ENCODE peak calls at places on chromosome 1, in nine cellular contexts. One of them, this sample, is unnamed.

GRCh38 chr1:225866981-225867380 is 15.2 kb downstream of the TMEM63A start:
- DNase-seq in neural progenitor cell: no peak
- DNase-seq in PC-3: no peak
- DNase-seq in MM.1S: no peak
- DNase-seq in astrocyte: no peak
- DNase-seq in fibroblast of lung: no peak
- DNase-seq in GM12878: no peak
- DNase-seq in K562: no peak
- DNase-seq in H9: no peak
- DNase-seq in this sample: no peak

GRCh38 chr1:31705080-31705866 is 1.5 kb upstream of the COL16A1 start:
- DNase-seq in neural progenitor cell: peak
- DNase-seq in PC-3: peak
- DNase-seq in MM.1S: peak
- DNase-seq in astrocyte: peak
- DNase-seq in fibroblast of lung: peak
- DNase-seq in GM12878: no peak
- DNase-seq in K562: peak
- DNase-seq in H9: peak
- DNase-seq in this sample: peak

GRCh38 chr1:173802961-173803360 is 21.5 kb upstream of the DARS2 start:
- DNase-seq in neural progenitor cell: no peak
- DNase-seq in PC-3: no peak
- DNase-seq in MM.1S: no peak
- DNase-seq in astrocyte: no peak
- DNase-seq in fibroblast of lung: no peak
- DNase-seq in GM12878: no peak
- DNase-seq in K562: no peak
- DNase-seq in H9: no peak
- DNase-seq in this sample: no peak

GRCh38 chr1:46719689-46720088 is 775 bp upstream of the EFCAB14 start:
- DNase-seq in neural progenitor cell: no peak
- DNase-seq in PC-3: peak
- DNase-seq in MM.1S: no peak
- DNase-seq in astrocyte: no peak
- DNase-seq in fibroblast of lung: no peak
- DNase-seq in GM12878: no peak
- DNase-seq in K562: peak
- DNase-seq in H9: peak
- DNase-seq in this sample: no peak

GRCh38 chr1:164801246-164801731 is 242.3 kb downstream of the PBX1 start:
- DNase-seq in neural progenitor cell: no peak
- DNase-seq in PC-3: no peak
- DNase-seq in MM.1S: no peak
- DNase-seq in astrocyte: no peak
- DNase-seq in fibroblast of lung: no peak
- DNase-seq in GM12878: no peak
- DNase-seq in K562: no peak
- DNase-seq in H9: no peak
- DNase-seq in this sample: no peak

GRCh38 chr1:55887103-55887712 is 672.0 kb upstream of the USP24 start:
- DNase-seq in neural progenitor cell: no peak
- DNase-seq in PC-3: no peak
- DNase-seq in MM.1S: no peak
- DNase-seq in astrocyte: no peak
- DNase-seq in fibroblast of lung: no peak
- DNase-seq in GM12878: no peak
- DNase-seq in K562: no peak
- DNase-seq in H9: no peak
- DNase-seq in this sample: no peak

GRCh38 chr1:203306970-203307541 is 1.7 kb downstream of the BTG2 start:
- DNase-seq in neural progenitor cell: peak
- DNase-seq in PC-3: no peak
- DNase-seq in MM.1S: peak
- DNase-seq in astrocyte: peak
- DNase-seq in fibroblast of lung: peak
- DNase-seq in GM12878: no peak
- DNase-seq in K562: no peak
- DNase-seq in H9: no peak
- DNase-seq in this sample: no peak

GRCh38 chr1:236501093-236501492 is 22.7 kb upstream of the LGALS8 start:
- DNase-seq in neural progenitor cell: no peak
- DNase-seq in PC-3: no peak
- DNase-seq in MM.1S: no peak
- DNase-seq in astrocyte: no peak
- DNase-seq in fibroblast of lung: no peak
- DNase-seq in GM12878: no peak
- DNase-seq in K562: no peak
- DNase-seq in H9: no peak
- DNase-seq in this sample: no peak

GRCh38 chr1:28415246-28415645 is 45.7 kb downstream of the PHACTR4 start:
- DNase-seq in neural progenitor cell: no peak
- DNase-seq in PC-3: no peak
- DNase-seq in MM.1S: no peak
- DNase-seq in astrocyte: no peak
- DNase-seq in fibroblast of lung: no peak
- DNase-seq in GM12878: no peak
- DNase-seq in K562: no peak
- DNase-seq in H9: no peak
- DNase-seq in this sample: no peak

GRCh38 chr1:23211955-23212354 is 5.3 kb downstream of the HTR1D start:
- DNase-seq in neural progenitor cell: no peak
- DNase-seq in PC-3: peak
- DNase-seq in MM.1S: no peak
- DNase-seq in astrocyte: no peak
- DNase-seq in fibroblast of lung: no peak
- DNase-seq in GM12878: no peak
- DNase-seq in K562: no peak
- DNase-seq in H9: no peak
- DNase-seq in this sample: no peak

GRCh38 chr1:174830019-174830418 is 169.7 kb upstream of the CACYBP start:
- DNase-seq in neural progenitor cell: no peak
- DNase-seq in PC-3: no peak
- DNase-seq in MM.1S: no peak
- DNase-seq in astrocyte: no peak
- DNase-seq in fibroblast of lung: no peak
- DNase-seq in GM12878: no peak
- DNase-seq in K562: no peak
- DNase-seq in H9: no peak
- DNase-seq in this sample: no peak

GRCh38 chr1:230754831-230755230 is 7.6 kb downstream of the CAPN9 start:
- DNase-seq in neural progenitor cell: no peak
- DNase-seq in PC-3: peak
- DNase-seq in MM.1S: no peak
- DNase-seq in astrocyte: peak
- DNase-seq in fibroblast of lung: peak
- DNase-seq in GM12878: no peak
- DNase-seq in K562: no peak
- DNase-seq in H9: no peak
- DNase-seq in this sample: peak

GRCh38 chr1:207034998-207035397 is 2.4 kb upstream of the C1orf116 start:
- DNase-seq in neural progenitor cell: no peak
- DNase-seq in PC-3: peak
- DNase-seq in MM.1S: no peak
- DNase-seq in astrocyte: peak
- DNase-seq in fibroblast of lung: peak
- DNase-seq in GM12878: no peak
- DNase-seq in K562: peak
- DNase-seq in H9: no peak
- DNase-seq in this sample: peak

GRCh38 chr1:115826642-115827041 is 14.3 kb downstream of the NHLH2 start:
- DNase-seq in neural progenitor cell: no peak
- DNase-seq in PC-3: no peak
- DNase-seq in MM.1S: no peak
- DNase-seq in astrocyte: no peak
- DNase-seq in fibroblast of lung: peak
- DNase-seq in GM12878: no peak
- DNase-seq in K562: no peak
- DNase-seq in H9: no peak
- DNase-seq in this sample: no peak

DNA sequence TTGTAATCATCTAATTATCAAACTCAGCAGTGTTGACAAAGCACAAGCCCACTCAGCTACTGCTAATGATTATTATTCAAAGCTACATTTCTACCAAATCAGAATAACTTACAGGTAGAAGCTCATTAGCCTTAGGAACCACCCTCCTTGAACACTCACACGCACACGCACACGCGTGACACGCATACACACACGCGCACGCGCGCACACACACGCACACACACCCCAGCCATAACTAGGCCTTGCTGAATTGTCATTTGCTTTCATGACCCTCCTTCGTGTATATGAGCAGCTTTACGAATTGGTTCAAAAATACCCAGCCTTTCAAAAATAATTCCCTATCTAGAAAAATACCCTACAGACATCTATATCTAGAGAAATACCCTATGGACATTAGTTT is 195.6 kb downstream of the SMYD3 start:
- DNase-seq in neural progenitor cell: no peak
- DNase-seq in PC-3: no peak
- DNase-seq in MM.1S: no peak
- DNase-seq in astrocyte: no peak
- DNase-seq in fibroblast of lung: no peak
- DNase-seq in GM12878: no peak
- DNase-seq in K562: no peak
- DNase-seq in H9: no peak
- DNase-seq in this sample: no peak
- H3K4me2 ChIP-seq in neural progenitor cell: no peak
- H3K4me2 ChIP-seq in PC-3: no peak
- H3K4me2 ChIP-seq in MM.1S: no peak
- H3K4me2 ChIP-seq in astrocyte: no peak
- H3K4me2 ChIP-seq in fibroblast of lung: no peak
- H3K4me2 ChIP-seq in GM12878: no peak
- H3K4me2 ChIP-seq in K562: no peak
- H3K4me2 ChIP-seq in H9: no peak
- H3K4me2 ChIP-seq in this sample: no peak

GRCh38 chr1:108854226-108855019 is 2.5 kb downstream of the AKNAD1 start:
- DNase-seq in neural progenitor cell: no peak
- DNase-seq in PC-3: no peak
- DNase-seq in MM.1S: no peak
- DNase-seq in astrocyte: no peak
- DNase-seq in fibroblast of lung: no peak
- DNase-seq in GM12878: no peak
- DNase-seq in K562: no peak
- DNase-seq in H9: no peak
- DNase-seq in this sample: peak
- H3K9ac ChIP-seq in neural progenitor cell: no peak
- H3K9ac ChIP-seq in PC-3: no peak
- H3K9ac ChIP-seq in MM.1S: no peak
- H3K9ac ChIP-seq in astrocyte: no peak
- H3K9ac ChIP-seq in fibroblast of lung: no peak
- H3K9ac ChIP-seq in GM12878: no peak
- H3K9ac ChIP-seq in K562: no peak
- H3K9ac ChIP-seq in H9: no peak
- H3K9ac ChIP-seq in this sample: no peak

GRCh38 chr1:221717491-221717865 is 24.4 kb downstream of the DUSP10 start:
- DNase-seq in neural progenitor cell: no peak
- DNase-seq in PC-3: no peak
- DNase-seq in MM.1S: no peak
- DNase-seq in astrocyte: no peak
- DNase-seq in fibroblast of lung: no peak
- DNase-seq in GM12878: no peak
- DNase-seq in K562: no peak
- DNase-seq in H9: no peak
- DNase-seq in this sample: no peak
- H3K4me2 ChIP-seq in neural progenitor cell: no peak
- H3K4me2 ChIP-seq in PC-3: no peak
- H3K4me2 ChIP-seq in MM.1S: no peak
- H3K4me2 ChIP-seq in astrocyte: no peak
- H3K4me2 ChIP-seq in fibroblast of lung: no peak
- H3K4me2 ChIP-seq in GM12878: no peak
- H3K4me2 ChIP-seq in K562: no peak
- H3K4me2 ChIP-seq in H9: no peak
- H3K4me2 ChIP-seq in this sample: no peak

GRCh38 chr1:176338897-176339296 is 124.1 kb upstream of the PAPPA2 start:
- DNase-seq in neural progenitor cell: no peak
- DNase-seq in PC-3: no peak
- DNase-seq in MM.1S: no peak
- DNase-seq in astrocyte: no peak
- DNase-seq in fibroblast of lung: no peak
- DNase-seq in GM12878: no peak
- DNase-seq in K562: no peak
- DNase-seq in H9: no peak
- DNase-seq in this sample: peak
- H3K9ac ChIP-seq in neural progenitor cell: no peak
- H3K9ac ChIP-seq in PC-3: no peak
- H3K9ac ChIP-seq in MM.1S: no peak
- H3K9ac ChIP-seq in astrocyte: no peak
- H3K9ac ChIP-seq in fibroblast of lung: no peak
- H3K9ac ChIP-seq in GM12878: no peak
- H3K9ac ChIP-seq in K562: no peak
- H3K9ac ChIP-seq in H9: no peak
- H3K9ac ChIP-seq in this sample: no peak

GRCh38 chr1:204523605-204524215 is 7.5 kb downstream of the MDM4 start:
- DNase-seq in neural progenitor cell: no peak
- DNase-seq in PC-3: peak
- DNase-seq in MM.1S: no peak
- DNase-seq in astrocyte: no peak
- DNase-seq in fibroblast of lung: peak
- DNase-seq in GM12878: no peak
- DNase-seq in K562: no peak
- DNase-seq in H9: peak
- DNase-seq in this sample: no peak
- H3K4me2 ChIP-seq in neural progenitor cell: no peak
- H3K4me2 ChIP-seq in PC-3: no peak
- H3K4me2 ChIP-seq in MM.1S: no peak
- H3K4me2 ChIP-seq in astrocyte: no peak
- H3K4me2 ChIP-seq in fibroblast of lung: no peak
- H3K4me2 ChIP-seq in GM12878: no peak
- H3K4me2 ChIP-seq in K562: peak
- H3K4me2 ChIP-seq in H9: no peak
- H3K4me2 ChIP-seq in this sample: no peak

GRCh38 chr1:198295975-198296374 is 139.2 kb downstream of the NEK7 start:
- DNase-seq in neural progenitor cell: no peak
- DNase-seq in PC-3: no peak
- DNase-seq in MM.1S: no peak
- DNase-seq in astrocyte: no peak
- DNase-seq in fibroblast of lung: no peak
- DNase-seq in GM12878: no peak
- DNase-seq in K562: no peak
- DNase-seq in H9: no peak
- DNase-seq in this sample: no peak
- H3K9ac ChIP-seq in neural progenitor cell: no peak
- H3K9ac ChIP-seq in PC-3: no peak
- H3K9ac ChIP-seq in MM.1S: no peak
- H3K9ac ChIP-seq in astrocyte: no peak
- H3K9ac ChIP-seq in fibroblast of lung: no peak
- H3K9ac ChIP-seq in GM12878: no peak
- H3K9ac ChIP-seq in K562: no peak
- H3K9ac ChIP-seq in H9: no peak
- H3K9ac ChIP-seq in this sample: no peak

This sample was measured in GM23248.